ENCODE peak calls at places on chromosomes 11 and 22, in six cellular contexts. One of them, this sample, is unnamed.

GRCh38 chr11:115720537-115721308 is 216.5 kb upstream of the CADM1 start:
- DNase-seq in endothelial cell of umbilical vein: no peak
- DNase-seq in tibial nerve: no peak
- DNase-seq in brain microvascular endothelial cell: no peak
- DNase-seq in IMR-90: no peak
- DNase-seq in PC-3: no peak
- DNase-seq in this sample: no peak

GRCh38 chr22:21446827-21447690 is 20.1 kb upstream of the TMEM191C start:
- DNase-seq in tibial nerve: no peak
- DNase-seq in IMR-90: no peak
- DNase-seq in brain microvascular endothelial cell: no peak
- DNase-seq in endothelial cell of umbilical vein: no peak
- DNase-seq in PC-3: no peak
- DNase-seq in this sample: no peak

GRCh38 chr22:36227396-36227795 is 11.9 kb downstream of the APOL2 start:
- DNase-seq in tibial nerve: no peak
- DNase-seq in brain microvascular endothelial cell: no peak
- DNase-seq in endothelial cell of umbilical vein: no peak
- DNase-seq in IMR-90: no peak
- DNase-seq in PC-3: no peak
- DNase-seq in this sample: no peak

GRCh38 chr11:122248939-122249338 is 132.9 kb upstream of the BLID start:
- DNase-seq in IMR-90: peak; percentile 40
- DNase-seq in endothelial cell of umbilical vein: no peak
- DNase-seq in tibial nerve: no peak
- DNase-seq in PC-3: peak; percentile 56
- DNase-seq in brain microvascular endothelial cell: no peak
- DNase-seq in this sample: peak; percentile 97

GRCh38 chr11:13423372-13423771 is 39.6 kb downstream of the BTBD10 start:
- DNase-seq in IMR-90: no peak
- DNase-seq in endothelial cell of umbilical vein: no peak
- DNase-seq in tibial nerve: no peak
- DNase-seq in PC-3: peak; percentile 62
- DNase-seq in brain microvascular endothelial cell: no peak
- DNase-seq in this sample: no peak

GRCh38 chr11:133898031-133898769 is 52.9 kb upstream of the SPATA19 start:
- DNase-seq in PC-3: no peak
- DNase-seq in brain microvascular endothelial cell: no peak
- DNase-seq in endothelial cell of umbilical vein: no peak
- DNase-seq in IMR-90: no peak
- DNase-seq in tibial nerve: no peak
- DNase-seq in this sample: no peak

GRCh38 chr11:14506532-14506931 is 6.9 kb upstream of the COPB1 start:
- DNase-seq in PC-3: peak; percentile 12
- DNase-seq in IMR-90: peak; percentile 51
- DNase-seq in tibial nerve: no peak
- DNase-seq in endothelial cell of umbilical vein: no peak
- DNase-seq in brain microvascular endothelial cell: peak; percentile 22
- DNase-seq in this sample: no peak

GRCh38 chr11:86135319-86135714 is 66.4 kb upstream of the PICALM start:
- DNase-seq in tibial nerve: no peak
- DNase-seq in IMR-90: no peak
- DNase-seq in brain microvascular endothelial cell: no peak
- DNase-seq in endothelial cell of umbilical vein: no peak
- DNase-seq in PC-3: no peak
- DNase-seq in this sample: no peak

GRCh38 chr22:44276041-44276440 is 36.7 kb downstream of the SHISAL1 start:
- DNase-seq in PC-3: no peak
- DNase-seq in IMR-90: no peak
- DNase-seq in endothelial cell of umbilical vein: no peak
- DNase-seq in brain microvascular endothelial cell: no peak
- DNase-seq in tibial nerve: no peak
- DNase-seq in this sample: no peak

GRCh38 chr11:126925321-126926093 is 75.1 kb downstream of the KIRREL3 start:
- DNase-seq in PC-3: peak; percentile 48
- DNase-seq in brain microvascular endothelial cell: no peak
- DNase-seq in IMR-90: peak; percentile 79
- DNase-seq in endothelial cell of umbilical vein: no peak
- DNase-seq in tibial nerve: no peak
- DNase-seq in this sample: peak; percentile 59

GRCh38 chr11:34650528-34650927 is 29.6 kb downstream of the EHF start:
- DNase-seq in endothelial cell of umbilical vein: no peak
- DNase-seq in PC-3: no peak
- DNase-seq in IMR-90: peak; percentile 22
- DNase-seq in brain microvascular endothelial cell: no peak
- DNase-seq in tibial nerve: no peak
- DNase-seq in this sample: no peak

GRCh38 chr11:10041803-10042202 is 252.2 kb downstream of the SBF2 start:
- DNase-seq in endothelial cell of umbilical vein: no peak
- DNase-seq in IMR-90: no peak
- DNase-seq in PC-3: no peak
- DNase-seq in brain microvascular endothelial cell: no peak
- DNase-seq in tibial nerve: no peak
- DNase-seq in this sample: no peak

GRCh38 chr22:38098410-38099249 is 11.9 kb downstream of the BAIAP2L2 start:
- DNase-seq in endothelial cell of umbilical vein: peak; percentile 60
- DNase-seq in tibial nerve: no peak
- DNase-seq in PC-3: no peak
- DNase-seq in IMR-90: peak; percentile 69
- DNase-seq in brain microvascular endothelial cell: peak; percentile 16
- DNase-seq in this sample: peak; percentile 30

GRCh38 chr11:26909429-26910009 is 84.4 kb upstream of the FIBIN start:
- DNase-seq in brain microvascular endothelial cell: no peak
- DNase-seq in tibial nerve: no peak
- DNase-seq in PC-3: no peak
- DNase-seq in endothelial cell of umbilical vein: no peak
- DNase-seq in IMR-90: no peak
- DNase-seq in this sample: no peak

GRCh38 chr22:19470010-19470409 is 9.0 kb downstream of the UFD1 start:
- DNase-seq in PC-3: no peak
- DNase-seq in brain microvascular endothelial cell: no peak
- DNase-seq in endothelial cell of umbilical vein: no peak
- DNase-seq in IMR-90: no peak
- DNase-seq in tibial nerve: no peak
- DNase-seq in this sample: no peak

GRCh38 chr22:19471572-19471971 is 7.4 kb downstream of the UFD1 start:
- DNase-seq in IMR-90: no peak
- DNase-seq in tibial nerve: no peak
- DNase-seq in PC-3: no peak
- DNase-seq in brain microvascular endothelial cell: no peak
- DNase-seq in endothelial cell of umbilical vein: no peak
- DNase-seq in this sample: no peak

GRCh38 chr22:19476023-19476422 is 3.0 kb downstream of the UFD1 start:
- DNase-seq in PC-3: no peak
- DNase-seq in endothelial cell of umbilical vein: no peak
- DNase-seq in brain microvascular endothelial cell: no peak
- DNase-seq in IMR-90: no peak
- DNase-seq in tibial nerve: no peak
- DNase-seq in this sample: no peak

GRCh38 chr22:19472233-19472632 is 6.8 kb downstream of the UFD1 start:
- DNase-seq in brain microvascular endothelial cell: no peak
- DNase-seq in endothelial cell of umbilical vein: no peak
- DNase-seq in tibial nerve: no peak
- DNase-seq in IMR-90: no peak
- DNase-seq in PC-3: no peak
- DNase-seq in this sample: no peak

GRCh38 chr22:19473578-19473977 is 5.4 kb downstream of the UFD1 start:
- DNase-seq in tibial nerve: no peak
- DNase-seq in brain microvascular endothelial cell: no peak
- DNase-seq in IMR-90: no peak
- DNase-seq in endothelial cell of umbilical vein: no peak
- DNase-seq in PC-3: no peak
- DNase-seq in this sample: no peak
- TF ChIP-seq CTCF in tibial nerve: no peak
- TF ChIP-seq CTCF in brain microvascular endothelial cell: peak; percentile 22
- TF ChIP-seq CTCF in IMR-90: no peak
- TF ChIP-seq CTCF in endothelial cell of umbilical vein: no peak
- TF ChIP-seq CTCF in PC-3: no peak
- TF ChIP-seq CTCF in this sample: peak; percentile 8

GRCh38 chr11:32388871-32389770 is 46.2 kb downstream of the WT1 start:
- DNase-seq in PC-3: no peak
- DNase-seq in brain microvascular endothelial cell: no peak
- DNase-seq in tibial nerve: no peak
- DNase-seq in IMR-90: no peak
- DNase-seq in endothelial cell of umbilical vein: no peak
- DNase-seq in this sample: no peak

GRCh38 chr11:32390712-32391111 is 44.6 kb downstream of the WT1 start:
- DNase-seq in brain microvascular endothelial cell: no peak
- DNase-seq in endothelial cell of umbilical vein: no peak
- DNase-seq in IMR-90: no peak
- DNase-seq in tibial nerve: no peak
- DNase-seq in PC-3: no peak
- DNase-seq in this sample: no peak

GRCh38 chr11:32386770-32387377 is 48.5 kb downstream of the WT1 start:
- DNase-seq in brain microvascular endothelial cell: peak; percentile 15
- DNase-seq in IMR-90: peak; percentile 7
- DNase-seq in endothelial cell of umbilical vein: peak; percentile 25
- DNase-seq in tibial nerve: no peak
- DNase-seq in PC-3: peak; percentile 11
- DNase-seq in this sample: no peak

GRCh38 chr11:32382339-32383049 is 52.8 kb downstream of the WT1 start:
- DNase-seq in endothelial cell of umbilical vein: no peak
- DNase-seq in tibial nerve: no peak
- DNase-seq in IMR-90: no peak
- DNase-seq in PC-3: peak; percentile 11
- DNase-seq in brain microvascular endothelial cell: no peak
- DNase-seq in this sample: peak; percentile 6

DNA sequence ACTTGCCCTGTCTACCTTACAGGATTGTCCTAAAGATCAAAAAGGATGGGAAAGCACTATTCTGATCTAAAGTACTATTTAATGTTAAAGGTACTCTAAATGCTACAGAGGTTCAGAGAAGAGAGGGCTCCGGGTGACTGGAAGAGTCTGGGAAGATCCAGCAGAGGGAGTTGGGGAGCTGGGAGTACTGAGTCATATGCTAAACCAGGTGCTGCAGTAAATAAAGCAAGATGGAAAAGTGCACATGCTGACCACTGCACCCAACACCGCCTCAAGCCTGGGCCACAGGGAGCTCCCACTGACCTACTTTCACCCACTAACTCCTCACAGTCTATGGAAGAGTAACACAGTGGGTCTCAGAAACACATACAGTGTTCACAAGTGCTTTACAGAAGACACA is 49.3 kb downstream of the WT1 start:
- DNase-seq in brain microvascular endothelial cell: peak; percentile 24
- DNase-seq in tibial nerve: no peak
- DNase-seq in PC-3: peak; percentile 64
- DNase-seq in endothelial cell of umbilical vein: peak; percentile 14
- DNase-seq in IMR-90: peak; percentile 41
- DNase-seq in this sample: peak; percentile 47
- H3K36me3 ChIP-seq in brain microvascular endothelial cell: no peaks in the 10 kb centered on the region
- H3K36me3 ChIP-seq in tibial nerve: no peaks in the 10 kb centered on the region
- H3K36me3 ChIP-seq in PC-3: no peaks in the 10 kb centered on the region
- H3K36me3 ChIP-seq in endothelial cell of umbilical vein: no peaks in the 10 kb centered on the region
- H3K36me3 ChIP-seq in IMR-90: no peaks in the 10 kb centered on the region
- H3K36me3 ChIP-seq in this sample: no peaks in the 10 kb centered on the region

DNA sequence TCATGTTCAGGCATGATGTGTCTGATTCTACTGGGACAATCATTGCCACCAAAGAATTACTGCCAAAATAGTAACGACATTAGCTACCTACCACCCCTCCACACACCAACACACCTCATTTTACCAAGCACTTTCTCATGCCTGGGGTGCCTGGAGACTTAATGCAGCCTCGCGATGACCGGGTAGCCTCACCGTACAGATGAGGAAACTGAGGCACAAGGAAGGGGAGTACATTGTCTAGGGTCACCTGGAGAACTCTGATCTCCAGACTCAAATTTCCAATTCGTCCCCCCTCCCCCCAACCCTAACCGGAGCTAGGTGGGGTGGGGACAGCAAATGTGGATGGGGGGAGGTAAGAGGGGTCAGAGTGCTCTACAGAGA is 2.7 kb upstream of the RTN4RL2 start:
- DNase-seq in IMR-90: no peak
- DNase-seq in endothelial cell of umbilical vein: no peak
- DNase-seq in tibial nerve: no peak
- DNase-seq in PC-3: no peak
- DNase-seq in brain microvascular endothelial cell: no peak
- DNase-seq in this sample: no peak
- TF ChIP-seq CTCF in IMR-90: no peak
- TF ChIP-seq CTCF in endothelial cell of umbilical vein: no peak
- TF ChIP-seq CTCF in tibial nerve: no peak
- TF ChIP-seq CTCF in PC-3: no peak
- TF ChIP-seq CTCF in brain microvascular endothelial cell: no peak
- TF ChIP-seq CTCF in this sample: no peak

GRCh38 chr22:50218996-50219727 is 18.4 kb downstream of the SELENOO start:
- DNase-seq in tibial nerve: peak; percentile 73
- DNase-seq in brain microvascular endothelial cell: peak; percentile 48
- DNase-seq in IMR-90: peak; percentile 74
- DNase-seq in endothelial cell of umbilical vein: peak; percentile 78
- DNase-seq in PC-3: peak; percentile 51
- DNase-seq in this sample: peak; percentile 42

GRCh38 chr22:50222508-50222907 is 21.7 kb downstream of the SELENOO start:
- DNase-seq in brain microvascular endothelial cell: no peak
- DNase-seq in IMR-90: no peak
- DNase-seq in PC-3: no peak
- DNase-seq in endothelial cell of umbilical vein: no peak
- DNase-seq in tibial nerve: no peak
- DNase-seq in this sample: no peak

GRCh38 chr22:50219800-50220602 is 19.2 kb downstream of the SELENOO start:
- DNase-seq in PC-3: no peak
- DNase-seq in tibial nerve: no peak
- DNase-seq in endothelial cell of umbilical vein: no peak
- DNase-seq in brain microvascular endothelial cell: no peak
- DNase-seq in IMR-90: no peak
- DNase-seq in this sample: no peak

GRCh38 chr22:50221410-50222300 is 20.8 kb downstream of the SELENOO start:
- DNase-seq in endothelial cell of umbilical vein: no peak
- DNase-seq in brain microvascular endothelial cell: no peak
- DNase-seq in IMR-90: no peak
- DNase-seq in PC-3: no peak
- DNase-seq in tibial nerve: no peak
- DNase-seq in this sample: no peak

DNA sequence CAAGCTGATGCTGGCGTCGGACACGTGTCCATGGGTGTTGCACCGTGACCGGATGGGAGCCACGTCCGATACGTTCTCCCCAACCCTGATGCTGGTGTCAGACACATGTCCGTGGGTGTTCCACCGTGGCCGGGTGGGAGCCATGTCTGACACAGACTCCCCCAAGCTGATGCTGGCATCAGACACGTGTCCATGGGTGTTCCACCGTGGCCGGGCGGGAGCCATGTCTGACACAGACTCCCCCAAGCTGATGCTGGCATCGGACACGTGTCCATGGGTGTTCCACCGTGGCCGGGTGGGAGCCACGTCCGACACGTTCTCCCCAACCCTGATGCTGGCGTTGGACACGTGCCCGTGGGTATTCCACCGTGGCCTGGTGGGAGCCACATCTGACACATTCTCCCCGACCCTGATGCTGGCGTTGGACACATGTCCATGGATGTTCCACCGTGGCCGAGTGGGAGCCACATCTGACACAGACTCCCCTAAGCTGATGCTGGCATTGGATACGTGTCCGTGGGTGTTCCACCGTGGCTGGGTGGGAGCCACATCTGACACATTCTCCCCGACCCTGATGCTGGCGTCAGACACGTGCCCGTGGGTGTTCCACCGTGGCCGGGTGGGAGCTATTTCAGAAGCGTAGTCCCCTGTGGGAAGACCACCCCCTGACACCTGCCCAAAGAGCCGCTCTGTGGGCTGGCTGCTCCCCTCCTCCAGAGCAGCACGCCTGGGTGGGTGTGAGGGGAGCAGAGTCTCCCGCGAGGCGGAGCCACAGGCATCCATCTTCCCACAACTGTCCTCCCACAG is 20.0 kb downstream of the SELENOO start:
- DNase-seq in IMR-90: no peak
- DNase-seq in tibial nerve: no peak
- DNase-seq in brain microvascular endothelial cell: no peak
- DNase-seq in endothelial cell of umbilical vein: no peak
- DNase-seq in PC-3: no peak
- DNase-seq in this sample: no peak
- H3K36me3 ChIP-seq in IMR-90: peaks cover 83% of the 10 kb centered on the region
- H3K36me3 ChIP-seq in tibial nerve: peaks cover 65% of the 10 kb centered on the region
- H3K36me3 ChIP-seq in brain microvascular endothelial cell: peaks cover 75% of the 10 kb centered on the region
- H3K36me3 ChIP-seq in endothelial cell of umbilical vein: peaks cover 70% of the 10 kb centered on the region
- H3K36me3 ChIP-seq in PC-3: peaks cover 3% of the 10 kb centered on the region
- H3K36me3 ChIP-seq in this sample: peaks cover 36% of the 10 kb centered on the region